ENCODE peak calls at places on chromosomes 7 and 10, in nine cellular contexts. D, K, W, C, A, E, J, R and P are unnamed samples.
A peak's percentile ranks its signal among the peaks of the same experiment; 100 is the strongest.

GRCh38 chr7:284762-285722 is 4.9 kb upstream of the FOXL3 start:
- DNase-seq in D (peak; percentile 59), K (no peak), W (no peak), C (no peak), A (no peak), E (no peak), J (no peak), R (no peak), P (no peak)

GRCh38 chr10:71939304-71939703 is 24.9 kb upstream of the CHST3 start:
- DNase-seq in D (no peak), K (no peak), W (no peak), C (no peak), A (no peak), E (no peak), J (no peak), R (no peak), P (no peak)

GRCh38 chr10:60286436-60287023 is 103.1 kb downstream of the ANK3 start:
- DNase-seq in D (no peak), K (no peak), W (no peak), C (no peak), A (no peak), E (no peak), J (no peak), R (no peak), P (no peak)

GRCh38 chr7:155543926-155544325 is 2.4 kb downstream of the CNPY1 start:
- DNase-seq in D (no peak), K (no peak), W (no peak), C (no peak), A (no peak), E (no peak), J (no peak), R (no peak), P (no peak)

GRCh38 chr10:97546441-97547340 is 25.9 kb upstream of the ANKRD2 start:
- DNase-seq in D (no peak), K (no peak), W (no peak), C (no peak), A (no peak), E (no peak), J (no peak), R (no peak), P (no peak)

GRCh38 chr7:13834328-13834761 is 155.1 kb downstream of the ETV1 start:
- DNase-seq in D (no peak), K (no peak), W (no peak), C (no peak), A (no peak), E (no peak), J (no peak), R (no peak), P (no peak)

GRCh38 chr7:92205987-92206386 is 27.0 kb upstream of the LRRD1 start:
- DNase-seq in D (no peak), K (no peak), W (no peak), C (no peak), A (no peak), E (no peak), J (no peak), R (no peak), P (no peak)

GRCh38 chr10:74827045-74827441 is 643 bp downstream of the KAT6B start:
- DNase-seq in D (no peak), K (no peak), W (peak; percentile 32), C (no peak), A (no peak), E (no peak), J (no peak), R (no peak), P (no peak)

GRCh38 chr10:132282667-132283603 is 24.8 kb downstream of the STK32C start:
- DNase-seq in D (no peak), K (peak; percentile 7), W (no peak), C (no peak), A (no peak), E (no peak), J (no peak), R (peak; percentile 24), P (no peak)